ENCODE peak calls at places on chromosomes 16 and 17, in four cellular contexts. B, U, D and G are unnamed samples.

GRCh38 chr17:70774339-70775110 is 605.2 kb downstream of the KCNJ2 start:
- DNase-seq in U (no peak), D (no peak), B (no peak), G (no peak)

GRCh38 chr16:31188450-31189411 is 8.8 kb downstream of the FUS start:
- DNase-seq in U (no peak), B (no peak), D (no peak), G (no peak)

GRCh38 chr16:2212362-2213324 is 2.0 kb upstream of the BRICD5 start:
- DNase-seq in D (no peak), U (peak), B (peak), G (no peak)

GRCh38 chr16:77548766-77549165 is 113.9 kb upstream of the ADAMTS18 start:
- DNase-seq in U (no peak), B (no peak), D (no peak), G (no peak)

GRCh38 chr16:12225816-12226480 is 249.4 kb downstream of the SNX29 start:
- DNase-seq in D (no peak), U (no peak), B (no peak), G (no peak)

GRCh38 chr17:74210191-74211140 is 2.9 kb upstream of the TTYH2 start:
- DNase-seq in D (peak), U (peak), B (no peak), G (peak)

GRCh38 chr16:55508941-55509920 is at the start of gene LPCAT2:
- DNase-seq in D (peak), U (peak), B (peak), G (peak)

GRCh38 chr17:37177234-37177633 is 198.6 kb upstream of the C17orf78 start:
- DNase-seq in B (no peak), U (no peak), D (no peak), G (no peak)

GRCh38 chr17:62692721-62693431 is 65.4 kb downstream of the MRC2 start:
- DNase-seq in U (no peak), D (no peak), B (no peak), G (peak)

GRCh38 chr16:10629592-10629963 is 49.2 kb upstream of the EMP2 start:
- DNase-seq in D (no peak), U (no peak), B (no peak), G (no peak)

GRCh38 chr16:25709182-25709581 is 17.4 kb downstream of the HS3ST4 start:
- DNase-seq in D (no peak), B (no peak), U (no peak), G (no peak)

GRCh38 chr16:71367243-71367976 is 8.9 kb downstream of the CALB2 start:
- DNase-seq in U (peak), D (no peak), B (no peak), G (peak)

GRCh38 chr16:76535-77272 is 1.3 kb upstream of the MPG start:
- DNase-seq in D (peak), B (peak), U (peak), G (peak)

GRCh38 chr16:14015948-14016347 is 55.2 kb upstream of the MRTFB start:
- DNase-seq in B (no peak), D (peak), U (no peak), G (peak)

GRCh38 chr16:71895679-71896385 is 501 bp downstream of the IST1 start:
- DNase-seq in B (peak), U (peak), D (no peak), G (peak)

GRCh38 chr17:74512624-74513084 is 18.6 kb downstream of the CD300LB start:
- DNase-seq in D (no peak), B (no peak), U (peak), G (peak)

GRCh38 chr16:13348416-13348815 is 447.0 kb downstream of the SHISA9 start:
- DNase-seq in U (no peak), D (no peak), B (no peak), G (no peak)

GRCh38 chr17:35390156-35390555 is 16.7 kb upstream of the SLFN11 start:
- DNase-seq in D (no peak), B (no peak), U (no peak), G (no peak)

GRCh38 chr17:63702223-63702577 is 2.3 kb upstream of the LIMD2 start:
- DNase-seq in B (peak), U (peak), D (no peak), G (no peak)

GRCh38 chr17:46167826-46168569 is 25.2 kb downstream of the KANSL1 start:
- DNase-seq in D (no peak), U (no peak), B (peak), G (no peak)

GRCh38 chr17:17495448-17496188 is 577 bp downstream of the RASD1 start:
- DNase-seq in B (peak), U (no peak), D (peak), G (no peak)

GRCh38 chr16:18059089-18059488 is 277.4 kb downstream of the NPIPA8 start:
- DNase-seq in D (no peak), B (no peak), U (no peak), G (no peak)

GRCh38 chr16:56847173-56847948 is 17.6 kb upstream of the SLC12A3 start:
- DNase-seq in D (no peak), B (no peak), U (no peak), G (peak)

GRCh38 chr17:66348605-66349165 is 46.3 kb downstream of the PRKCA start:
- DNase-seq in B (no peak), D (peak), U (peak), G (peak)

GRCh38 chr16:86618431-86619262 is 40.3 kb downstream of the FOXL1 start:
- DNase-seq in D (no peak), U (no peak), B (no peak), G (peak)

GRCh38 chr16:87060026-87060986 is 256.9 kb downstream of the C16orf95 start:
- DNase-seq in D (no peak), U (no peak), B (no peak), G (peak)

GRCh38 chr17:16923904-16924700 is 47.8 kb downstream of the TNFRSF13B start:
- DNase-seq in D (no peak), U (peak), B (no peak), G (no peak)

GRCh38 chr17:56158344-56158743 is 5.1 kb downstream of the ANKFN1 start:
- DNase-seq in B (no peak), U (no peak), D (no peak), G (no peak)

GRCh38 chr17:66717680-66718079 is 117.2 kb upstream of the CACNG5 start:
- DNase-seq in D (no peak), B (no peak), U (no peak), G (no peak)

GRCh38 chr17:74123866-74124265 is 79.6 kb upstream of the RPL38 start:
- DNase-seq in U (no peak), B (no peak), D (no peak), G (no peak)

GRCh38 chr16:15660203-15660601 is 10.2 kb downstream of the NDE1 start:
- DNase-seq in D (no peak), B (no peak), U (no peak), G (no peak)

GRCh38 chr16:68040506-68041288 is 17.6 kb downstream of the DUS2 start:
- DNase-seq in U (peak), B (peak), D (peak), G (peak)

GRCh38 chr16:72434159-72434558 is 262.2 kb upstream of the PMFBP1 start:
- DNase-seq in U (no peak), D (no peak), B (no peak), G (peak)

GRCh38 chr16:11190585-11191565 is 65.1 kb downstream of the SOCS1 start:
- DNase-seq in D (no peak), U (no peak), B (no peak), G (peak)

GRCh38 chr16:27355610-27356009 is 41.8 kb downstream of the IL4R start:
- DNase-seq in U (peak), D (no peak), B (no peak), G (peak)

GRCh38 chr17:80518392-80518791 is 26.2 kb upstream of the RPTOR start:
- DNase-seq in D (no peak), B (no peak), U (no peak), G (no peak)

GRCh38 chr17:80517641-80518040 is 27.0 kb upstream of the RPTOR start:
- DNase-seq in U (no peak), B (no peak), D (no peak), G (no peak)

GRCh38 chr17:80523054-80523744 is 21.4 kb upstream of the RPTOR start:
- DNase-seq in D (no peak), U (no peak), B (no peak), G (no peak)

GRCh38 chr17:80519091-80519781 is 25.4 kb upstream of the RPTOR start:
- DNase-seq in D (no peak), B (no peak), U (no peak), G (peak)

GRCh38 chr17:80520810-80521209 is 23.8 kb upstream of the RPTOR start:
- DNase-seq in B (no peak), D (no peak), U (no peak), G (no peak)
- H3K4me3 ChIP-seq in B (no peak), D (no peak), U (no peak), G (no peak)

GRCh38 chr16:80369559-80369958 is 171.2 kb upstream of the DYNLRB2 start:
- DNase-seq in D (peak), U (peak), B (no peak), G (peak)
- TF ChIP-seq CTCF in D (peak), U (peak), B (peak), G (peak)

GRCh38 chr17:31391496-31391949 is at the start of gene RAB11FIP4:
- DNase-seq in B (no peak), D (no peak), U (peak), G (peak)
- H3K4me3 ChIP-seq in B (no peak), D (peak), U (peak), G (no peak)

GRCh38 chr17:49012893-49013255 is 15.7 kb downstream of the IGF2BP1 start:
- DNase-seq in U (no peak), B (no peak), D (no peak), G (no peak)
- TF ChIP-seq CTCF in U (no peak), B (no peak), D (no peak), G (no peak)

DNA sequence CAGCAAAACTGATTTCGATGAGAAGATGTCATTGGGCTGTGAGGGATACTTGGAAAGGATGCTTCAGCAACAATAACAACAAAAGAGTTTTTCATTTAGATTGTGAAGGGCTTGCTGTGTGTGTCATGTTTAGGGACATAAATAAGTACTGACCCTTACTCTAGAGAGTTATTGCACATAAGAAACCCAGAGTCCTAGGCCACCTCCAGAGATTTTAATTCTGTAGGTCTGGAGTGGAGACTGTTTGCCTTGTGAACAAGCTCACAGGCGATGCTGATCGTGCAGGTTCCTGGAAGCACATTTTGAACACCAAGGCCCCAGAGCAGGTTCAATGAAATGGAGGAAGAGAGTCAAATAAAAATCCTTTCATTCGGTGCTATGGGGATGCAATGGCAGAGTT is 470.6 kb upstream of the RBFOX1 start:
- DNase-seq in U (no peak), B (no peak), D (no peak), G (no peak)
- H3K4me3 ChIP-seq in U (no peak), B (no peak), D (no peak), G (no peak)

GRCh38 chr17:77546772-77547201 is 406.0 kb downstream of the SEC14L1 start:
- DNase-seq in B (no peak), U (no peak), D (peak), G (no peak)
- TF ChIP-seq CTCF in B (no peak), U (no peak), D (no peak), G (no peak)

GRCh38 chr17:8150194-8151119 is 1.7 kb downstream of the PER1 start:
- DNase-seq in D (peak), U (no peak), B (peak), G (peak)
- H3K4me3 ChIP-seq in D (peak), U (peak), B (peak), G (peak)

GRCh38 chr17:11742891-11743290 is 144.6 kb downstream of the DNAH9 start:
- DNase-seq in B (no peak), U (no peak), D (no peak), G (no peak)

GRCh38 chr17:11744696-11745095 is 146.4 kb downstream of the DNAH9 start:
- DNase-seq in U (no peak), D (no peak), B (no peak), G (no peak)

DNA sequence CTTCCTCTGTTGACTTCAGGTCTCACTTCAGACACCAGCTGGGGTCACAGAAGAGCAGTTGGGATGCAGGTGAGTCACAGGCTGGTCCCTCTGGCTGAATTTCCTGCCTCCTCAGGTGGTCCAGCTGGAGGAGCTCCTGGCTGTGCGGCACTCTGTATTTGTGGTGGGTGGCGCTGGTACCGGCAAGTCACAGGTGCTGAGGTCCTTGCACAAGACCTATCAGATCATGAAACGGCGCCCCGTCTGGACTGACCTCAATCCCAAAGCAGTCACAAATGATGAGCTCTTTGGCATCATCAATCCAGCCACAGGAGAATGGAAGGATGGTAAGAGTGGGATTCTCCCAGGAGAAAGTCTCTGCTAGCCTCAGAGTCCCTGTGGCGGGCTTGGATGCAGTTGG is 149.2 kb downstream of the DNAH9 start:
- DNase-seq in B (no peak), D (no peak), U (no peak), G (no peak)
- TF ChIP-seq CTCF in B (no peak), D (no peak), U (no peak), G (no peak)